ENCODE peak calls at places on chromosomes 11 and 22, in nine cellular contexts. O is heart left ventricle, I is A549, R is K562, B is H1, E is adrenal gland, H is NB4, Z is esophagus squamous epithelium, N is Peyer's patch. V is an unnamed sample.

GRCh38 chr11:8206251-8207079 is 37.6 kb upstream of the RIC3 start:
- DNase-seq in E (peak), Z (no peak), R (peak), I (no peak), O (no peak), N (peak), H (peak), B (no peak), V (no peak)

GRCh38 chr11:4115128-4115527 is 20.5 kb downstream of the RRM1 start:
- DNase-seq in O (no peak), I (no peak), N (no peak), B (no peak), Z (no peak), E (no peak), R (no peak), H (no peak), V (no peak)

GRCh38 chr11:105697291-105697690 is 87.4 kb downstream of the GRIA4 start:
- DNase-seq in E (no peak), H (no peak), I (no peak), Z (no peak), B (no peak), R (no peak), O (no peak), N (no peak), V (no peak)

GRCh38 chr22:38017272-38017920 is 33.0 kb upstream of the SOX10 start:
- DNase-seq in O (peak), I (no peak), R (no peak), N (peak), H (peak), B (no peak), Z (no peak), E (peak), V (peak)

GRCh38 chr22:31244044-31244942 is 32.2 kb downstream of the LIMK2 start:
- DNase-seq in B (peak), N (no peak), Z (no peak), E (no peak), R (no peak), H (no peak), I (peak), O (no peak), V (no peak)

GRCh38 chr11:134691474-134691873 is 279.4 kb upstream of the B3GAT1 start:
- DNase-seq in O (no peak), N (no peak), H (no peak), B (no peak), R (no peak), I (no peak), E (no peak), Z (no peak), V (no peak)

GRCh38 chr22:16957781-16958180 is 50.2 kb downstream of the GAB4 start:
- DNase-seq in I (no peak), R (peak), H (no peak), B (no peak), Z (no peak), E (no peak), N (no peak), O (no peak), V (no peak)

GRCh38 chr22:24744638-24745037 is 29.9 kb downstream of the PIWIL3 start:
- DNase-seq in Z (no peak), B (no peak), H (peak), I (no peak), R (no peak), E (no peak), N (no peak), O (no peak), V (no peak)

GRCh38 chr22:19377565-19378361 is 53.8 kb downstream of the HIRA start:
- DNase-seq in N (no peak), O (no peak), Z (no peak), E (peak), R (no peak), I (no peak), B (no peak), H (no peak), V (peak)

GRCh38 chr11:79973701-79974626 is 533.1 kb upstream of the TENM4 start:
- DNase-seq in E (peak), Z (no peak), R (no peak), I (no peak), B (peak), N (no peak), H (no peak), O (no peak), V (no peak)

GRCh38 chr11:130131957-130132850 is 27.4 kb upstream of the ST14 start:
- DNase-seq in Z (no peak), N (no peak), R (peak), E (peak), B (peak), H (peak), I (peak), O (no peak), V (no peak)

GRCh38 chr22:32951807-32952153 is 106.4 kb downstream of the SYN3 start:
- DNase-seq in H (no peak), B (no peak), R (no peak), I (no peak), E (peak), Z (no peak), O (peak), N (no peak), V (no peak)

GRCh38 chr22:36904260-36904659 is 9.2 kb upstream of the CSF2RB start:
- DNase-seq in I (no peak), E (no peak), N (no peak), Z (no peak), O (no peak), H (no peak), B (no peak), R (no peak), V (no peak)

GRCh38 chr11:110317516-110317932 is 21.1 kb upstream of the RDX start:
- DNase-seq in R (peak), H (no peak), I (no peak), E (no peak), B (no peak), O (no peak), N (no peak), Z (no peak), V (no peak)

GRCh38 chr11:129042503-129042902 is 99.8 kb upstream of the TP53AIP1 start:
- DNase-seq in H (no peak), R (no peak), I (no peak), N (no peak), B (no peak), E (no peak), O (no peak), Z (no peak), V (no peak)

GRCh38 chr11:611001-611996 is 4.5 kb downstream of the IRF7 start:
- DNase-seq in H (no peak), I (no peak), Z (no peak), B (no peak), R (no peak), E (no peak), N (no peak), O (no peak), V (no peak)
- TF ChIP-seq POLR2A in H (no peak), I (no peak), Z (no peak), B (no peak), R (no peak), E (no peak), N (no peak), O (no peak), V (no peak)

GRCh38 chr11:16881074-16881709 is 133.0 kb downstream of the PLEKHA7 start:
- DNase-seq in R (peak), B (no peak), N (no peak), I (no peak), H (peak), Z (no peak), O (peak), E (peak), V (no peak)
- TF ChIP-seq CTCF in R (peak), B (peak), N (no peak), I (no peak), H (no peak), Z (peak), O (peak), E (peak), V (peak)

GRCh38 chr11:67420646-67421420 is 5.4 kb downstream of the CARNS1 start:
- DNase-seq in B (peak), H (peak), R (peak), O (peak), Z (peak), N (peak), I (peak), E (peak), V (peak)
- TF ChIP-seq POLR2A in B (no peak), H (peak), R (no peak), O (peak), Z (peak), N (peak), I (peak), E (peak), V (no peak)

GRCh38 chr22:34842630-34843029 is 223.3 kb upstream of the ISX start:
- DNase-seq in I (no peak), H (no peak), Z (no peak), R (no peak), E (no peak), B (no peak), N (no peak), O (no peak), V (no peak)
- TF ChIP-seq CTCF in I (no peak), H (no peak), Z (no peak), R (no peak), E (no peak), B (no peak), N (no peak), O (no peak), V (no peak)

DNA sequence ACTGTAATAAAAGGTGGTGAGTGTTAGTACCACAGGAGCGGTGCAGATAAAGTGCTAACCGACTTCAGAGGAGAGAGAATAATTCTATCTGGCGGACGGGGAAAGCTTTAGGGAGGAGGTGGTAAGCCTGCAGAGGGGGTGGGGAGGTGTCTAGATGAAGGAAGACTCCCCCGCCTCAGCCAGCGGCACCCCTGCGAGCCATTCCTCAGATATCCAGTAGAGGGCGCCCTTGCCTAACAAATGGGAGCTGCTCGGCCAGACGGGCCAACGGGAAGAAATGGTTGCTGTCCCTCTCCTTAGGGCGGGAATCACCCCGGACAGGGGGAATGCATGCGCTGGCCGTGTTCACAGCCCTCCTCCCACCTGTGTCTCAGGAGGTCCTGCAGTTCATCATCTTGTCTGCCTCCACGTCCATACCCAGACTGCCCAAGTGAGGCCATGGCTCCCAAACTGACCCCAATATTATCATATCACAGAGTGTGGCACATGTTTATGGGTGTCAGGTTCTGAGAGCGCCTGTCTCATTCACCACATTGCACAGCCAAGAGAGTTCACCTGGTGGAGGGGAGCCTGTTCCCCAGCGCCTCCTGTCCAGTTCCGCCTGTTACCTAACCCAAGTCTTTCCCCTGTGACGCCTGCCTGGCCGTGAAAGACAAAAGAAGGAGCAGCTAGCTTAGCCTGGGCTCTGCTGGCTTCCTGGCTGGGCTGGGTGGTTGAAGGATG is 85.5 kb downstream of the ST3GAL4 start:
- DNase-seq in Z (no peak), O (peak), E (peak), R (peak), H (peak), I (peak), N (peak), B (peak), V (peak)
- TF ChIP-seq POLR2A in Z (no peak), O (no peak), E (no peak), R (no peak), H (peak), I (no peak), N (no peak), B (no peak), V (no peak)

GRCh38 chr11:63273685-63274084 is 30.3 kb upstream of the SLC22A25 start:
- DNase-seq in I (no peak), B (no peak), H (no peak), E (no peak), Z (no peak), N (no peak), O (no peak), R (no peak), V (no peak)

GRCh38 chr11:63277345-63277943 is 34.0 kb upstream of the SLC22A25 start:
- DNase-seq in H (peak), R (no peak), B (no peak), E (no peak), I (no peak), Z (no peak), O (no peak), N (no peak), V (no peak)

DNA sequence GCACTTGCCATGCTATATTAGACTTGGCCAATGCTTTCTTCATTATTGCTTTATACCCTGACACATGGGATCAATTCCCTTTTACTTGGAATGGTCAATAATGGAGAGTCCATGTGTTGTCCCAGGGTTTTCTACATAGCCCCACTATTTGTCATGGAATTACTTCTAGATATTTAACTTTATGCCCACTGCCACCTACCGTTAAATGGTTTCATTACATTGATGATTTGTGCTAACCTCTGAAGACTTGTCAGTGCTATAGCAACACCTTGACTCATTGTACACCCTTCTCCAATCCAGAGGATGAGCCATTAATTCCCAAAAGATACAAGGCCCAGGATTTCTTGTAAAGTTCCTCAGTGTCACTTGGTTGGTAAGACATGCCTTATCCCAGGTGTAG is 31.4 kb upstream of the SLC22A25 start:
- DNase-seq in E (no peak), Z (no peak), I (no peak), R (peak), O (no peak), B (no peak), H (no peak), N (no peak), V (no peak)
- TF ChIP-seq CTCF in E (no peak), Z (no peak), I (peak), R (no peak), O (no peak), B (no peak), H (no peak), N (no peak), V (no peak)